ENCODE peak calls at places on chromosomes 11 and 22, in four cellular contexts. E is HCT116, P is HepG2, C is GM12878. F is an unnamed sample.
A peak's percentile ranks its signal among the peaks of the same experiment; 100 is the strongest.

GRCh38 chr11:109996060-109996459 is 97.1 kb upstream of the ZC3H12C start:
- DNase-seq in C (no peak), E (no peak), P (no peak), F (no peak)

GRCh38 chr22:21764038-21764804 is 28.6 kb upstream of the YPEL1 start:
- DNase-seq in P (no peak), E (no peak), C (no peak), F (no peak)

GRCh38 chr11:60910711-60911366 is 3.1 kb upstream of the TMEM109 start:
- DNase-seq in C (no peak), E (no peak), P (no peak), F (no peak)

GRCh38 chr11:45026835-45027234 is 76.2 kb upstream of the TP53I11 start:
- DNase-seq in C (no peak), E (no peak), P (no peak), F (no peak)

GRCh38 chr11:68843703-68844312 is 2.1 kb upstream of the CPT1A start:
- DNase-seq in P (peak; percentile 67), E (peak; percentile 67), C (no peak), F (peak; percentile 85)

GRCh38 chr11:134361661-134362060 is 29.9 kb downstream of the GLB1L2 start:
- DNase-seq in P (no peak), E (no peak), C (no peak), F (no peak)

GRCh38 chr11:95335989-95336388 is 105.0 kb upstream of the SESN3 start:
- DNase-seq in C (no peak), E (no peak), P (no peak), F (no peak)

GRCh38 chr22:49350441-49351121 is 477.1 kb downstream of the BRD1 start:
- DNase-seq in C (no peak), E (no peak), P (no peak), F (no peak)

GRCh38 chr11:94602430-94603372 is 35.5 kb downstream of the PIWIL4 start:
- DNase-seq in E (no peak), P (peak; percentile 66), C (peak; percentile 75), F (no peak)

GRCh38 chr22:42906605-42907338 is 49.7 kb upstream of the ARFGAP3 start:
- DNase-seq in P (no peak), C (no peak), E (no peak), F (no peak)

GRCh38 chr22:21450858-21451331 is 16.3 kb upstream of the TMEM191C start:
- DNase-seq in E (no peak), P (no peak), C (no peak), F (no peak)

GRCh38 chr11:116720895-116721294 is 51.9 kb downstream of the BUD13 start:
- DNase-seq in C (no peak), P (no peak), E (no peak), F (no peak)

GRCh38 chr11:109511598-109511997 is 89.6 kb downstream of the C11orf87 start:
- DNase-seq in E (no peak), C (no peak), P (no peak), F (no peak)

GRCh38 chr11:128688896-128689546 is 4.9 kb upstream of the FLI1 start:
- DNase-seq in C (no peak), E (no peak), P (no peak), F (peak; percentile 54)

GRCh38 chr11:73528877-73529530 is 68.9 kb downstream of the FAM168A start:
- DNase-seq in C (no peak), P (no peak), E (no peak), F (no peak)

GRCh38 chr11:116257092-116257491 is 515.7 kb downstream of the BUD13 start:
- DNase-seq in P (no peak), E (peak; percentile 4), C (no peak), F (no peak)

GRCh38 chr11:13276454-13276851 is 1.1 kb upstream of the BMAL1 start:
- DNase-seq in E (no peak), P (no peak), C (no peak), F (no peak)

GRCh38 chr22:39097098-39098020 is at the start of gene APOBEC3H:
- DNase-seq in E (peak; percentile 16), P (no peak), C (no peak), F (no peak)

GRCh38 chr22:30643055-30643875 is 7.7 kb downstream of the SLC35E4 start:
- DNase-seq in P (no peak), E (no peak), C (no peak), F (no peak)

GRCh38 chr11:26993965-26994446 is at the start of gene FIBIN:
- DNase-seq in C (no peak), P (no peak), E (no peak), F (peak; percentile 61)

GRCh38 chr11:110126936-110127335 is 33.7 kb downstream of the ZC3H12C start:
- DNase-seq in C (no peak), E (no peak), P (no peak), F (no peak)

GRCh38 chr11:104771782-104772181 is 126.5 kb downstream of the CASP12 start:
- DNase-seq in C (no peak), E (no peak), P (no peak), F (no peak)

GRCh38 chr11:90594658-90595057 is 371.8 kb upstream of the CHORDC1 start:
- DNase-seq in C (no peak), P (no peak), E (no peak), F (no peak)

GRCh38 chr11:118148240-118148639 is 4.4 kb downstream of the SCN4B start:
- DNase-seq in E (no peak), C (no peak), P (peak; percentile 7), F (no peak)

GRCh38 chr22:18032455-18033101 is 8.2 kb upstream of the MICAL3 start:
- DNase-seq in P (no peak), C (no peak), E (peak; percentile 60), F (no peak)

GRCh38 chr22:41201146-41201545 is 4.0 kb upstream of the L3MBTL2 start:
- DNase-seq in C (no peak), E (no peak), P (no peak), F (no peak)

GRCh38 chr11:12137005-12137690 is 26.8 kb downstream of the MICAL2 start:
- DNase-seq in E (no peak), C (no peak), P (peak; percentile 28), F (no peak)

GRCh38 chr22:50171319-50171964 is 911 bp downstream of the PANX2 start:
- DNase-seq in P (no peak), C (no peak), E (no peak), F (no peak)

GRCh38 chr11:11810764-11811726 is 30.7 kb upstream of the USP47 start:
- DNase-seq in E (peak; percentile 85), C (no peak), P (no peak), F (peak; percentile 84)

GRCh38 chr22:19705181-19705934 is 8.9 kb upstream of the SEPTIN5 start:
- DNase-seq in C (no peak), E (no peak), P (no peak), F (peak; percentile 91)

GRCh38 chr11:90639687-90640086 is 416.8 kb upstream of the CHORDC1 start:
- DNase-seq in P (no peak), E (no peak), C (no peak), F (no peak)

GRCh38 chr11:120568572-120569307 is 57.2 kb downstream of the GRIK4 start:
- DNase-seq in P (no peak), E (peak; percentile 35), C (no peak), F (no peak)

GRCh38 chr11:120563698-120564572 is 52.4 kb downstream of the GRIK4 start:
- DNase-seq in C (no peak), E (no peak), P (no peak), F (peak; percentile 75)

GRCh38 chr11:120564573-120565301 is 53.2 kb downstream of the GRIK4 start:
- DNase-seq in C (peak; percentile 49), E (no peak), P (no peak), F (no peak)

GRCh38 chr11:120565436-120566155 is 54.0 kb downstream of the GRIK4 start:
- DNase-seq in E (no peak), C (no peak), P (no peak), F (no peak)

DNA sequence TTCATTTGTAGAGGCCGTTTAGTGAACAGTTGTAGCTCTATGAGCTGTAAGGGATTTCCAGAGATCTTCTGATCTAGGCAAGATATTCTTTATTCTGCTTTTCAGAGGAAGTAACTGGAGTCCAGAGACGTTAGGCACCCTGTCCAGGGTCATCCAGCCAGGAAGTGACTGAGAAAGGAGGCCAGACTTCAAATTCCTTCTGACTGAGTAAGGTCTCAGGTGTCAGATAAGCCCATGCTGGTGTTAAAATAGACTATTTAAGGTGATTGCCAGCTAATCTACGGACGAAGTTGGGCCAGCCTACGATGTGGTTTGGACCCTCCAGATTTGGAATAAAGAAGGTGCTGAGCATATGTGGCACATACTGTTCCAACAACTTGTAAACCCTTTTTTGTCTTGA is 54.6 kb downstream of the GRIK4 start:
- DNase-seq in E (peak; percentile 65), C (no peak), P (no peak), F (no peak)
- TF ChIP-seq SP1 in E (peak; percentile 70), C (no peak), P (no peak), F (no peak)

DNA sequence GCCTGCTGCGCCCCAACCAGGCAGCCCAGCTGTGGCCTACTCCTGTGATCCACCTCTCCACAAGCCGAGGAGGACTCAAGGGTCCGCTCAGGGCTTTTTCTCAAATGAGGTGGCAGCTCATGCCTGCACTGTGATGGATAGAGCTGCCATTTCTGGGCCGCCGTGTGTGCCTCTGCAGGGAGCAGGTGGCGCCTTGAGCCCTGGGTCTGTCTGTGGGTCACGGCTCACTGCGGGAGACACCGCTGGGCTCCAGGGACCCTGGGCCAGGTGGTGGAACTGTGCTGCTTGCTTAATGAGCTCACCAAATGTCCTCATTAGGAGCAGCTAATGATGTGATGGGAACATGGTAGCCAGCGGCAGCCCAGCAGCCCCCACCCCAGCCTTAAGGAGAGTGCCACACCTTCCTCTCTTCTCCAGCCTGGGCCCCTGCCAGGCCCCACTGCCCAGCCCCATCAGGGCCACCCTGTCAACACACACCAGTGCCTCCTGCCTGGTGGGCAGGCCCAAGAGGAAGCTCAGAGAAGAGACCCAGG is 50.8 kb downstream of the DHCR7 start:
- DNase-seq in E (no peak), C (no peak), P (no peak), F (no peak)
- H3K4me2 ChIP-seq in E (no peak overlapping the region), C (no peak overlapping the region), P (no peak overlapping the region), F (no peak overlapping the region)

GRCh38 chr22:35917651-35918050 is 111.0 kb downstream of the RBFOX2 start:
- DNase-seq in C (no peak), P (no peak), E (no peak), F (no peak)
- H3K4me1 ChIP-seq in C (no peaks in the 10 kb centered on the region), P (peaks cover 55% of the 10 kb centered on the region), E (peaks cover 19% of the 10 kb centered on the region), F (peaks cover 18% of the 10 kb centered on the region)

GRCh38 chr11:34349882-34350281 is 7.9 kb downstream of the ABTB2 start:
- DNase-seq in P (no peak), E (no peak), C (no peak), F (no peak)
- TF ChIP-seq SP1 in P (no peak), E (no peak), C (no peak), F (no peak)

GRCh38 chr11:8830641-8831040 is 80.3 kb upstream of the AKIP1 start:
- DNase-seq in C (no peak), E (no peak), P (no peak), F (no peak)

GRCh38 chr11:8832571-8833260 is 78.3 kb upstream of the AKIP1 start:
- DNase-seq in C (peak; percentile 90), P (no peak), E (no peak), F (no peak)

GRCh38 chr11:8834379-8834778 is 76.6 kb upstream of the AKIP1 start:
- DNase-seq in P (no peak), E (no peak), C (no peak), F (no peak)

GRCh38 chr11:8831861-8832260 is 79.1 kb upstream of the AKIP1 start:
- DNase-seq in C (no peak), E (no peak), P (no peak), F (no peak)

GRCh38 chr11:8833568-8834275 is 77.3 kb upstream of the AKIP1 start:
- DNase-seq in E (no peak), P (no peak), C (no peak), F (no peak)
- H3K4me2 ChIP-seq in E (no peak overlapping the region), P (no peak overlapping the region), C (peak overlapping the region; percentile 47), F (no peak overlapping the region)

GRCh38 chr11:64086263-64086938 is 50.7 kb downstream of the FLRT1 start:
- DNase-seq in P (no peak), C (no peak), E (no peak), F (no peak)
- H3K4me1 ChIP-seq in P (peaks cover 39% of the 10 kb centered on the region), C (no peaks in the 10 kb centered on the region), E (no peaks in the 10 kb centered on the region), F (no peaks in the 10 kb centered on the region)

F was measured in H1.